ENCODE peak calls at places on chromosomes 13 and 19, in seven cellular contexts. H is AG09309, A is sigmoid colon, E is RWPE1, B is glutamatergic neuron, C is osteocyte, M is HepG2. Z is an unnamed sample.

GRCh38 chr19:45676851-45677263 is 8.8 kb downstream of the GIPR start:
- DNase-seq in E (no peak), C (no peak), H (no peak), B (no peak), M (no peak), A (no peak), Z (no peak)

GRCh38 chr19:39329948-39330347 is 5.9 kb downstream of the GMFG start:
- DNase-seq in M (no peak), B (no peak), C (no peak), H (no peak), A (no peak), E (no peak), Z (no peak)

GRCh38 chr13:50085063-50085462 is 69.8 kb downstream of the KCNRG start:
- DNase-seq in A (no peak), E (no peak), B (no peak), H (no peak), M (peak; percentile 20), C (no peak), Z (no peak)

GRCh38 chr19:8046569-8047165 is 5.9 kb upstream of the CCL25 start:
- DNase-seq in H (no peak), M (no peak), A (no peak), B (no peak), E (no peak), C (no peak), Z (no peak)

GRCh38 chr19:3849092-3849491 is 19.7 kb downstream of the ZFR2 start:
- DNase-seq in E (peak; percentile 67), M (peak; percentile 33), A (no peak), B (peak; percentile 66), C (no peak), H (no peak), Z (no peak)

GRCh38 chr13:39888865-39889810 is 233.7 kb downstream of the COG6 start:
- DNase-seq in M (no peak), E (no peak), H (no peak), B (no peak), C (no peak), A (no peak), Z (no peak)

GRCh38 chr13:52713894-52714293 is 25.7 kb downstream of the CNMD start:
- DNase-seq in E (no peak), H (no peak), B (no peak), C (no peak), A (peak; percentile 74), M (no peak), Z (no peak)

GRCh38 chr19:2290441-2291184 is 8.6 kb upstream of the PEAK3 start:
- DNase-seq in M (no peak), B (no peak), H (no peak), A (no peak), C (no peak), E (no peak), Z (no peak)

GRCh38 chr13:104984296-104984818 is 1551.1 kb downstream of the EFNB2 start:
- DNase-seq in B (no peak), M (no peak), H (no peak), A (peak; percentile 64), C (no peak), E (no peak), Z (no peak)

GRCh38 chr19:52188822-52189744 is 769 bp upstream of the PPP2R1A start:
- DNase-seq in H (no peak), B (peak; percentile 96), A (peak; percentile 93), E (no peak), M (no peak), C (peak; percentile 89), Z (no peak)

GRCh38 chr19:31350693-31351211 is 1.5 kb upstream of the TSHZ3 start:
- DNase-seq in M (no peak), E (no peak), C (peak; percentile 87), H (no peak), A (no peak), B (peak; percentile 78), Z (no peak)

GRCh38 chr19:7373862-7374261 is 25.1 kb downstream of the ARHGEF18 start:
- DNase-seq in H (no peak), E (no peak), C (no peak), B (no peak), M (peak; percentile 35), A (no peak), Z (no peak)

GRCh38 chr19:55809381-55810058 is 22.3 kb downstream of the NLRP11 start:
- DNase-seq in C (peak; percentile 64), H (peak; percentile 35), A (peak; percentile 66), E (no peak), M (peak; percentile 65), B (peak; percentile 21), Z (no peak)

GRCh38 chr19:29040291-29040690 is 172.7 kb downstream of the UQCRFS1 start:
- DNase-seq in E (no peak), B (no peak), M (no peak), C (no peak), H (no peak), A (no peak), Z (no peak)

GRCh38 chr19:52527954-52528326 is 472 bp downstream of the ZNF808 start:
- DNase-seq in H (no peak), A (peak; percentile 67), E (no peak), B (peak; percentile 39), C (no peak), M (no peak), Z (no peak)

GRCh38 chr19:17095141-17095919 is 19.8 kb downstream of the MYO9B start:
- DNase-seq in C (no peak), M (no peak), B (no peak), E (no peak), H (no peak), A (peak; percentile 91), Z (no peak)

GRCh38 chr19:42431486-42431885 is 4.3 kb upstream of the LIPE start:
- DNase-seq in M (no peak), H (no peak), B (no peak), A (no peak), C (no peak), E (no peak), Z (no peak)

GRCh38 chr19:42435316-42435715 is 7.4 kb downstream of the CXCL17 start:
- DNase-seq in M (no peak), A (no peak), B (no peak), H (no peak), C (no peak), E (no peak), Z (no peak)

GRCh38 chr19:42436006-42436405 is 6.7 kb downstream of the CXCL17 start:
- DNase-seq in M (peak; percentile 42), E (no peak), C (no peak), A (no peak), H (no peak), B (peak; percentile 72), Z (no peak)

GRCh38 chr19:42428676-42429075 is 1.5 kb upstream of the LIPE start:
- DNase-seq in A (no peak), B (no peak), M (no peak), H (no peak), C (no peak), E (no peak), Z (no peak)

DNA sequence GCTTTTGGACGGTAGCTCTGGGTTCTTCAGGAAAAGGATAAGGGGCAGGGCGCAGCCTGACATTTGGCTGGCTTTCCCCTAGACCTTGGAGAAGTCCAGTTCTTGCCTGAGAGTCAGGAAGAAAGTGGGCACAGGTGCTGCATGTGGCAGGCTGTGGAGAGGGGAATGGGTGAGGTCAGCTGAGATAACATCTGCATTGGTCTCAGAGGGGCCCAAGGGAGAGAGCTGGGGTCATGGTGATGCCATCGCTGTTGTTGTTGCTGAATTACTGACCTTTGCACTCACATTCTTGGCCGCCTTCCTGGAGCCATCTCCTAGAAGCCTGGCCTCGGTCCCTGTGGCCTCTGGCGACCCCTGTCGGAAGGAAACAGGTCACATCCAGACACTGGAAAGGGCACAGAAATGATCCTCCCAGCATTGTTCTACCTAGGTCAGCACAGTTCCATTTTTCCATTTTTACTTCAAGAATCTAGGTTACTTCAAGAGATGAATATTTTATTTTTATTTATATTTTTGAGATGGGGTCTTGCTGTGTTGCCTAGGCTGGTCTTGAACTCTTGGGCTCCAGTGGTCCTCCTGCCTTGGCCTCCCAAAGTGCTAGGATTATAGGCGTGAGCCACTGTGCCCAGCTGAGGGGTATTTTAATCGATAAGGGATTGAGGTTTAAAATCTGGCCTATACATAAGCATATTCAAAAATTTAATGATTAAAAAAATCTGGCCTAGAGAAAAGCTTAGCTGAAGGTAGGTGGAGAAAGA is 6.5 kb upstream of the LIPE start:
- DNase-seq in A (no peak), E (no peak), C (no peak), B (peak; percentile 90), M (peak; percentile 95), H (no peak), Z (no peak)
- TF ChIP-seq CTCF in A (peak; percentile 13), E (peak; percentile 82), C (peak; percentile 58), B (peak; percentile 74), M (peak; percentile 93), H (peak; percentile 63), Z (peak; percentile 74)

GRCh38 chr13:43061496-43062280 is 38.3 kb downstream of the DNAJC15 start:
- DNase-seq in B (no peak), E (no peak), C (no peak), H (no peak), A (no peak), M (no peak), Z (no peak)
- TF ChIP-seq CTCF in B (no peak), E (no peak), C (no peak), H (no peak), A (no peak), M (no peak), Z (no peak)

GRCh38 chr19:49677232-49677881 is at the start of gene PRMT1:
- DNase-seq in E (no peak), H (no peak), M (peak; percentile 35), B (peak; percentile 76), C (no peak), A (no peak), Z (no peak)
- TF ChIP-seq CTCF in E (no peak), H (no peak), M (no peak), B (no peak), C (no peak), A (no peak), Z (no peak)

DNA sequence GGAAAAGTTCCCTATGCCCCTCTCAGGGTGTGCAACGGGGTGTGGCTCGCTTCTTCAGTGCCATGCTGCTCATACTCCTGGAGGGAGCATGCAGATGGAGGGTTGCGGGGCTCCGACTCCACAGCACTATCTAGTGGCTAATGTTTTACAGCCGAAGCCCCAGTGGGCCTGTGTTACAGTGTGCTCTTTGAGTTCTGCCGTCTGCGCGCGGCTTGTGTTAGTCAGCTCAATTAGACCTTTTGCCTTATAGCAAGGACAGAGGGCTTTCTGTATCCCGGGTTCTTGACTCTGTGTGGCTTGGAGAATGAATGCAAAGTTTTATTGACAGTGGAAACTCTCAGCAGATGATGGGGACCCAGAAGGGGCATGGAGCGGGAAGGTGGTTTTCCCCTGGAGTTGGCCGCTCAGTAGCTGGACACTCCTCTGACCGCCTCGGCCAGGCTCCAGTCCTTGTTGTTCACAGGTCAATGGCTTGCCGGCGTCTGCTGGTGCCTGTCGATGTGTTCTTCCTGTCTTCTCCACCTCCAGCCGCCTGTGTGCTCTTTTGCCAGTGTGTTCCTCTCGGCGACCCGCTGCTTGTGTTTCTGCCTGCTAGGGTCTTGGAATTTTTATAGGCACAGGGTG is 383.4 kb downstream of the LMO7 start:
- DNase-seq in E (no peak), B (peak; percentile 76), A (peak; percentile 62), H (no peak), C (no peak), M (peak; percentile 63), Z (peak; percentile 69)
- TF ChIP-seq CTCF in E (no peak), B (no peak), A (no peak), H (peak; percentile 7), C (peak; percentile 34), M (peak; percentile 87), Z (peak; percentile 52)

DNA sequence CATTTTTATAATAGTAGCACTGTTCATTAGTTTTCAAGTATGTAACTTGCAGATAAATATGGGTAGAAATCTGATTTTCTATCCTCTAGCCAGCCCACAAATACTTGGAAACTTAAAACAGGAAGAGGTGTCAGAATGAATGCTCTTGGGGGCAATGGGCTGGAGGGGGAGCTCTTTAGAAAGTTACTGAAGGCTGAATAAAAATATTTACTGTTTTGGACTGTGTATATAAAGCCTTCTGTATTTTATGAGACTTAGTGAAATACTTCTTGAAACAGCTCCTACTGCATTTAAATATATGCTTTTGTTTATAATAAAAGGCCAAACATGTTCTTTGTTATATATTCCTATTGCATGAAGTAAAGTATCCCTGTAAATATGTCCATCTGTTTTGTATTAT is 138.8 kb downstream of the RGCC start:
- DNase-seq in B (no peak), M (no peak), E (no peak), H (no peak), C (no peak), A (no peak), Z (no peak)
- TF ChIP-seq CTCF in B (no peak), M (no peak), E (no peak), H (no peak), C (peak; percentile 24), A (no peak), Z (peak; percentile 54)

Z was measured in chondrocyte.